ENCODE peak calls at places on chromosomes 2 and 18, in ten cellular contexts. R is transverse colon; X is GM10248; N is AG09309; T is OCI-LY7; H is CD8-positive, alpha-beta T cell; C is cardiac fibroblast; P is lower lobe of right lung; K is AG09319; V is psoas muscle. M is an unnamed sample.

GRCh38 chr2:240461471-240462072 is 26.1 kb downstream of the GPC1 start:
- DNase-seq in K (no peak), H (peak; percentile 2), T (no peak), N (no peak), V (peak; percentile 50), P (peak; percentile 28), C (no peak), X (no peak), R (no peak), M (no peak)

GRCh38 chr2:96771792-96772618 is 11.3 kb downstream of the CNNM4 start:
- DNase-seq in K (no peak), N (no peak), X (no peak), T (peak; percentile 46), R (peak; percentile 84), V (no peak), H (no peak), C (no peak), P (peak; percentile 73), M (no peak)

GRCh38 chr2:56047136-56047535 is 123.6 kb upstream of the EFEMP1 start:
- DNase-seq in K (no peak), T (no peak), N (no peak), P (no peak), C (no peak), V (no peak), H (no peak), X (no peak), R (no peak), M (no peak)

GRCh38 chr2:189581354-189582139 is 961 bp upstream of the SLC40A1 start:
- DNase-seq in P (peak; percentile 42), X (peak; percentile 21), V (no peak), R (peak; percentile 30), K (no peak), H (no peak), N (no peak), T (no peak), C (no peak), M (no peak)

GRCh38 chr2:223576873-223577272 is 25.3 kb downstream of the SCG2 start:
- DNase-seq in R (no peak), P (no peak), X (no peak), V (no peak), C (peak; percentile 97), N (peak; percentile 89), T (no peak), K (peak; percentile 86), H (no peak), M (peak; percentile 88)

GRCh38 chr2:15719566-15720313 is 128.1 kb downstream of the DDX1 start:
- DNase-seq in R (no peak), V (no peak), X (no peak), C (no peak), K (no peak), H (no peak), N (no peak), T (no peak), P (no peak), M (no peak)

GRCh38 chr2:170503971-170504819 is 210.9 kb upstream of the SP5 start:
- DNase-seq in R (no peak), P (no peak), T (no peak), K (no peak), X (no peak), N (no peak), H (no peak), C (peak; percentile 12), V (no peak), M (no peak)

GRCh38 chr2:43024515-43024962 is 201.9 kb downstream of the ZFP36L2 start:
- DNase-seq in P (no peak), X (peak; percentile 59), V (peak; percentile 74), N (no peak), H (peak; percentile 38), R (peak; percentile 83), T (peak; percentile 55), K (no peak), C (peak; percentile 64), M (peak; percentile 18)

DNA sequence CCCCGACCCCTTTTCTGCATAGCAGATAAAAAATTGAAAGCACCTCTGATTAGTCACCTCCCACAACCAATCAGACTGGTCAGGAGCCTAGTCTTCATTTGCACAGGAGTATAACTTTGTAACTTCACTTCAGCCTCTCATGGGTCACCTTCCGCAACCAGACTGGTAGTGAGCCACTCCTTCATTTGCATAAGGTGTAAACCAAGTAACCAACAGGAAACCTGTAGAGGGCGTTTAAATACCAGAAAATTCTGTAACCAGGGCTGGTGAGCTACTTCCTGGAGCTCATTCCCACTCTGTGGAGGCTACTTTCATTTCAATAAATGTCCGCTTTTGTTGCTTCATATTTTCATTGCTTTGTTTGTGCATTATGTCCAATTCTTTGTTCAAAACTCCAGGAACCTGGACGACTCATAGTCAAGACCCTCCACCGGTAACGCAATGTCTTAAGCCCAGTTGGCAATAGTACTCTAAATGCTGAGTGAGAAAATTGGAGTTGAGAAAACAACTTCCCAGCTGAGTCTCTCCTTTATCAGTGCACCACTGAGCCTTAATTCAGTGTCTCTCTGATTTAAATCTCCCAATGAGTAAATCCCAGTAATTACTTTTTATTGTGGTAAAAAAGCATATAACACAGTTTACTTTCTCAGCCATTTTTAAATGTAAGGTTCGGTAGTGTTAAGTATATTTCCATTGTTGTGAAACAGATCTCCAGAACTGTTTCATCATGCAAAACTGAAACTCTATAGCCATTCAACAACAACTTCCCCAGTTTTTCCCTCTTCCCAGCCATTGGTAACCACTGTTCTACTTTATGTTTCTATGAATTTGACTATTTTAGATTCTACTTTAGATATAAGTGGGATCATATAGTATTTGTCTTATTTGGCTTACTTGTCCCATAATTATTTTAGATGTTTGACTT is 392.7 kb upstream of the SLC8A1 start:
- DNase-seq in X (no peak), T (peak; percentile 32), V (no peak), N (no peak), C (peak; percentile 29), K (no peak), H (no peak), R (no peak), P (no peak), M (no peak)
- TF ChIP-seq CTCF in X (no peak), T (peak; percentile 55), V (no peak), N (no peak), C (peak; percentile 7), K (no peak), H (no peak), R (no peak), P (peak; percentile 22), M (peak; percentile 26)

GRCh38 chr2:38160517-38160916 is 84.6 kb upstream of the CYP1B1 start:
- DNase-seq in K (no peak), C (no peak), X (no peak), V (no peak), H (no peak), P (no peak), T (no peak), N (no peak), R (no peak), M (no peak)

GRCh38 chr2:38164881-38165280 is 88.9 kb upstream of the CYP1B1 start:
- DNase-seq in P (no peak), C (no peak), V (no peak), N (no peak), T (no peak), X (peak; percentile 34), K (no peak), R (no peak), H (no peak), M (no peak)

GRCh38 chr2:38165698-38166097 is 89.7 kb upstream of the CYP1B1 start:
- DNase-seq in P (no peak), V (no peak), R (no peak), C (no peak), T (no peak), N (no peak), H (no peak), X (no peak), K (no peak), M (no peak)

GRCh38 chr2:38163579-38163978 is 87.6 kb upstream of the CYP1B1 start:
- DNase-seq in P (no peak), K (no peak), N (no peak), T (no peak), H (no peak), C (no peak), V (no peak), R (no peak), X (no peak), M (no peak)

DNA sequence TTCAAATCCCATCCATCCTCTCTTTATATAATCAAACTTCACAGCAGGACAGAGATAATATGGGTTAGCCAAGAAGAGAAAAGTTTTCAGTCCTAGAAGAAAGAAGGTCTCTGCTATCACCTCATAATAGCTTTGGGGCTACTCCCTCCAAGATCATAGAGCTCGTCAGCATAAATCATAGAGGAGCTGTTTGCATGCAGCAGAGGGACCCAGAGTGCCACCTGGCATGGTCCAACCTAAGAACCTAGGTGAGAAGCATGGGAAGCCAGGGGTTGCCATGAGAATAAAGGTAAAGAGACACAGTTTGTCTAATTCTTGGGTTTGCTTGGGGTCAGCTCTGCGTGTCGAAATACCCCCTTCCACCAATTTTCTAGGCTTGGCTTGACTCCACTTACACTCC is 87.1 kb upstream of the CYP1B1 start:
- DNase-seq in X (no peak), H (no peak), R (no peak), T (peak; percentile 18), C (no peak), P (no peak), V (no peak), N (no peak), K (no peak), M (no peak)
- TF ChIP-seq CTCF in X (no peak), H (no peak), R (no peak), T (no peak), C (no peak), P (no peak), V (no peak), N (no peak), K (no peak), M (no peak)

GRCh38 chr18:12092398-12093229 is 1.0 kb upstream of the ANKRD62 start:
- DNase-seq in V (no peak), R (peak; percentile 63), T (no peak), C (no peak), K (no peak), X (peak; percentile 50), P (no peak), N (no peak), H (no peak), M (no peak)
- TF ChIP-seq CTCF in V (no peak), R (peak; percentile 68), T (peak; percentile 43), C (no peak), K (no peak), X (peak; percentile 38), P (no peak), N (no peak), H (no peak), M (peak; percentile 14)

DNA sequence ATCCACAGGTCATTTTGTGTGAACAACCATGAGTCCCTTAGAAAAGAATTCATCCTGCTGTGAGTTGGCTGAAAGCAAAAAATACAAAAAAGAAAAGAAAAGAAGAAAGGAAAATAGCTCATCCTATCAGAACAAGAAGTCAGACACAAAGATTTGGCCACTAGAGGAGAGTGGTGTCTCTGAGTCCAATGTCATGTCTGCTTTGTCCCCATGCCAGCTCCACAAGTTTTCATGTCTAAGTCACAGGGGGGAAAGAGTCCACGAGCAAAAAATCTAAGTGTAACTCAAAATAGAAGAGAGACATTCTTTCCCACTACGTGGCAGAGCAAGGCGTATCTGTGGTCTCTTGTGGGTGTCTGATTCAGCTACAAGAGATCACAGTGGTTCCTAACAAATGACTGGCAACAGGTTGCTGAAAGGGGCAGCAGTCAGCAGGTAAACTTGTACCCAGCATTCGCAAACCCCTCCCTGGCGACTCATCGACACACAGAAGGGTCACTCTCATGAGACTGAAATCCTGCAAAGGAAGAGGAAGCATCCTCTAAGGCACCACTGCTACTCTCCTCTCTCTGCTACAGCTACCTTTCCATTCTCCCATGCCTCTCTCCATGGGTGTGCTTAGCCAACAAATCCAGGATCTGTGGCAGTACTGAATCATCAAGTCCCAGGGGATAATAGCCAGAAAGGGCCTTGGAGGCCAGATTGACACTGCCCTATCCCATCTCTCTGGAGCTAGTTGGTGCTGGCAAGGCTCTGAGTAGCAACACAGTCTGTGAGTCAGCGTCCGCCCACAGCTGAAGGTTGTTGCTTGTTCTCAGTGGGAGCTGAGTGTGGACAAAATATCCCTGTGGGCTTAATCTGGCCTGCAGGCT is 123.0 kb upstream of the SLC39A10 start:
- DNase-seq in P (no peak), R (peak; percentile 19), C (peak; percentile 95), H (peak; percentile 55), X (no peak), N (peak; percentile 90), T (peak; percentile 39), K (peak; percentile 53), V (peak; percentile 58), M (peak; percentile 90)
- TF ChIP-seq CTCF in P (no peak), R (no peak), C (peak; percentile 9), H (no peak), X (no peak), N (peak; percentile 22), T (peak; percentile 53), K (no peak), V (no peak), M (peak; percentile 69)

M was measured in HFFc6.